ENCODE peak calls at places on chromosome 7, in eight cellular contexts. W is activated CD4-positive, alpha-beta T cell treated with anti-CD3 and anti-CD28 coated beads for 24 hours; B is activated naive CD8-positive, alpha-beta T cell treated with anti-CD3 and anti-CD28 coated beads, Interleukin-2, amount 50 U/mL, for 16 hours; Y is hypothalamus; O is iPS-NIHi11; C is amygdala; U is ureter; J is KBM-7. M is an unnamed sample.

GRCh38 chr7:110877086-110877485 is 213.8 kb upstream of the LRRN3 start:
- DNase-seq in W (no peak), B (no peak), Y (no peak), O (no peak), C (no peak), U (no peak), J (no peak), M (no peak)

GRCh38 chr7:74300951-74301350 is 11.7 kb downstream of the CLIP2 start:
- DNase-seq in W (no peak), B (no peak), Y (no peak), O (no peak), C (no peak), U (no peak), J (no peak), M (no peak)

GRCh38 chr7:45188736-45189135 is 31.1 kb downstream of the RAMP3 start:
- DNase-seq in W (no peak), B (no peak), Y (no peak), O (no peak), C (no peak), U (peak; percentile 27), J (no peak), M (no peak)

GRCh38 chr7:122743211-122743610 is 40.5 kb upstream of the RNF148 start:
- DNase-seq in W (no peak), B (no peak), Y (no peak), O (no peak), C (no peak), U (no peak), J (no peak), M (no peak)

GRCh38 chr7:1505731-1506550 is 1.8 kb upstream of the INTS1 start:
- DNase-seq in W (no peak), B (no peak), Y (no peak), O (no peak), C (no peak), U (no peak), J (peak; percentile 64), M (no peak)

GRCh38 chr7:52749880-52750279 is 285.6 kb upstream of the POM121L12 start:
- DNase-seq in W (no peak), B (no peak), Y (no peak), O (peak; percentile 33), C (no peak), U (no peak), J (peak; percentile 1), M (no peak)

GRCh38 chr7:142443614-142444013 is 185.8 kb upstream of the PRSS58 start:
- DNase-seq in W (no peak), B (no peak), Y (no peak), O (no peak), C (no peak), U (no peak), J (peak; percentile 19), M (no peak)

GRCh38 chr7:320297-320696 is 30.3 kb downstream of the FOXL3 start:
- DNase-seq in W (no peak), B (no peak), Y (no peak), O (no peak), C (no peak), U (no peak), J (no peak), M (no peak)

GRCh38 chr7:28725045-28725630 is 233.0 kb downstream of the TRIL start:
- DNase-seq in W (no peak), B (no peak), Y (no peak), O (no peak), C (no peak), U (no peak), J (no peak), M (no peak)

GRCh38 chr7:12474035-12474434 is 70.4 kb upstream of the VWDE start:
- DNase-seq in W (no peak), B (no peak), Y (no peak), O (no peak), C (no peak), U (no peak), J (no peak), M (no peak)

GRCh38 chr7:101602082-101602481 is 27.0 kb downstream of the MYL10 start:
- DNase-seq in W (no peak), B (no peak), Y (no peak), O (no peak), C (no peak), U (no peak), J (no peak), M (no peak)

GRCh38 chr7:38367301-38367700 is 93.9 kb upstream of the TARP start:
- DNase-seq in W (no peak), B (no peak), Y (no peak), O (no peak), C (no peak), U (no peak), J (peak; percentile 8), M (no peak)

GRCh38 chr7:657565-658119 is 68.9 kb upstream of the DNAAF5 start:
- DNase-seq in W (no peak), B (no peak), Y (no peak), O (no peak), C (peak; percentile 28), U (no peak), J (peak; percentile 17), M (no peak)

GRCh38 chr7:107945332-107945731 is 54.3 kb downstream of the DLD start:
- DNase-seq in W (no peak), B (no peak), Y (no peak), O (no peak), C (no peak), U (no peak), J (no peak), M (no peak)

GRCh38 chr7:94303736-94304135 is 91.0 kb upstream of the COL1A2 start:
- DNase-seq in W (no peak), B (no peak), Y (no peak), O (peak; percentile 29), C (no peak), U (peak; percentile 50), J (no peak), M (no peak)

GRCh38 chr7:113444281-113444680 is 325.9 kb upstream of the SMIM30 start:
- DNase-seq in W (no peak), B (no peak), Y (no peak), O (no peak), C (no peak), U (no peak), J (no peak), M (no peak)

GRCh38 chr7:3021825-3022224 is 21.8 kb downstream of the CARD11 start:
- DNase-seq in W (no peak), B (no peak), Y (no peak), O (no peak), C (no peak), U (no peak), J (no peak), M (no peak)

GRCh38 chr7:44977956-44978355 is 859 bp downstream of the MYO1G start:
- DNase-seq in W (no peak), B (no peak), Y (no peak), O (no peak), C (no peak), U (no peak), J (no peak), M (no peak)

GRCh38 chr7:43769791-43770465 is 11.4 kb downstream of the BLVRA start:
- DNase-seq in W (no peak), B (no peak), Y (no peak), O (no peak), C (no peak), U (peak; percentile 13), J (no peak), M (no peak)

GRCh38 chr7:131692131-131692960 is 135.9 kb upstream of the PODXL start:
- DNase-seq in W (peak; percentile 47), B (no peak), Y (peak; percentile 61), O (peak; percentile 93), C (peak; percentile 57), U (no peak), J (peak; percentile 74), M (no peak)

GRCh38 chr7:23863209-23863798 is 153.3 kb downstream of the STK31 start:
- DNase-seq in W (no peak), B (no peak), Y (no peak), O (peak; percentile 42), C (no peak), U (no peak), J (peak; percentile 30), M (no peak)

GRCh38 chr7:79353720-79354468 is 99.6 kb downstream of the MAGI2 start:
- DNase-seq in W (no peak), B (no peak), Y (no peak), O (no peak), C (no peak), U (no peak), J (no peak), M (no peak)

GRCh38 chr7:141295367-141295895 is 221.6 kb downstream of the TMEM178B start:
- DNase-seq in W (no peak), B (no peak), Y (no peak), O (no peak), C (no peak), U (no peak), J (no peak), M (no peak)

GRCh38 chr7:24884401-24884800 is 95.6 kb downstream of the OSBPL3 start:
- DNase-seq in W (no peak), B (no peak), Y (no peak), O (no peak), C (no peak), U (no peak), J (no peak), M (no peak)

GRCh38 chr7:10237306-10237705 is 736.4 kb upstream of the PHF14 start:
- DNase-seq in W (no peak), B (no peak), Y (no peak), O (no peak), C (no peak), U (no peak), J (no peak), M (no peak)

GRCh38 chr7:121798896-121799295 is 74.1 kb upstream of the PTPRZ1 start:
- DNase-seq in W (no peak), B (no peak), Y (no peak), O (peak; percentile 44), C (no peak), U (no peak), J (no peak), M (no peak)

GRCh38 chr7:147412109-147412508 is 1178.5 kb upstream of the C7orf33 start:
- DNase-seq in W (no peak), B (no peak), Y (no peak), O (no peak), C (no peak), U (no peak), J (no peak), M (no peak)

GRCh38 chr7:95001258-95001657 is 93.9 kb downstream of the PPP1R9A start:
- DNase-seq in W (no peak), B (no peak), Y (no peak), O (no peak), C (no peak), U (no peak), J (no peak), M (no peak)

GRCh38 chr7:37694208-37695080 is 10.9 kb downstream of the GPR141 start:
- DNase-seq in W (no peak), B (no peak), Y (no peak), O (peak; percentile 14), C (no peak), U (no peak), J (no peak), M (no peak)

GRCh38 chr7:114426824-114427223 is 12.2 kb downstream of the FOXP2 start:
- DNase-seq in W (no peak), B (no peak), Y (no peak), O (no peak), C (no peak), U (no peak), J (peak; percentile 15), M (no peak)

GRCh38 chr7:72438491-72438890 is 26.4 kb upstream of the CALN1 start:
- DNase-seq in W (no peak), B (no peak), Y (no peak), O (no peak), C (no peak), U (no peak), J (no peak), M (no peak)

GRCh38 chr7:121103091-121103490 is 114.6 kb downstream of the CPED1 start:
- DNase-seq in W (no peak), B (no peak), Y (no peak), O (no peak), C (no peak), U (no peak), J (no peak), M (no peak)

GRCh38 chr7:84509522-84509921 is 314.9 kb upstream of the SEMA3A start:
- DNase-seq in W (no peak), B (no peak), Y (no peak), O (no peak), C (no peak), U (no peak), J (no peak), M (no peak)

GRCh38 chr7:149179241-149179640 is 16.1 kb upstream of the ZNF282 start:
- DNase-seq in W (no peak), B (no peak), Y (no peak), O (no peak), C (no peak), U (no peak), J (no peak), M (no peak)

M was measured in effector memory CD4-positive, alpha-beta T cell.